ENCODE peak calls at places on chromosome 5, in nine cellular contexts. O is ELR; C is germinal center; F is AG04449; A is stimulated activated naive CD8-positive, alpha-beta T cell treated with anti-CD3 and anti-CD28 coated beads, Interleukin-15, amount 100 ng/mL, for 72 hours; J is putamen; W is IMR-90; N is fibroblast of mammary gland; D is NCI-H2081 treated with DMSO at 0.1 percent for 48 hours. Z is an unnamed sample.

GRCh38 chr5:140025736-140026135 is 17.4 kb downstream of the NRG2 start:
- DNase-seq in O (no peak), C (no peak), F (no peak), A (no peak), J (no peak), W (no peak), N (no peak), D (no peak), Z (no peak)

GRCh38 chr5:116032094-116032517 is at the start of gene ARL14EPL:
- DNase-seq in O (peak), C (peak), F (peak), A (no peak), J (no peak), W (peak), N (peak), D (no peak), Z (no peak)

GRCh38 chr5:132704875-132705274 is 31.1 kb downstream of the IL4 start:
- DNase-seq in O (peak), C (no peak), F (no peak), A (no peak), J (no peak), W (peak), N (peak), D (no peak), Z (no peak)

GRCh38 chr5:179413086-179413690 is 67.9 kb upstream of the ADAMTS2 start:
- DNase-seq in O (no peak), C (no peak), F (no peak), A (no peak), J (no peak), W (no peak), N (no peak), D (no peak), Z (no peak)

GRCh38 chr5:111680737-111681413 is 76.1 kb downstream of the NREP start:
- DNase-seq in O (peak), C (no peak), F (peak), A (no peak), J (no peak), W (peak), N (peak), D (no peak), Z (no peak)

GRCh38 chr5:133250527-133250926 is 198.7 kb downstream of the HSPA4 start:
- DNase-seq in O (no peak), C (no peak), F (no peak), A (no peak), J (no peak), W (no peak), N (no peak), D (no peak), Z (no peak)

GRCh38 chr5:149961186-149961685 is 678 bp downstream of the SLC26A2 start:
- DNase-seq in O (peak), C (no peak), F (no peak), A (peak), J (no peak), W (no peak), N (no peak), D (no peak), Z (no peak)

GRCh38 chr5:148909766-148910165 is 83.4 kb downstream of the ADRB2 start:
- DNase-seq in O (peak), C (no peak), F (no peak), A (no peak), J (no peak), W (no peak), N (no peak), D (no peak), Z (no peak)

GRCh38 chr5:150114102-150114641 is 27.8 kb upstream of the CSF1R start:
- DNase-seq in O (no peak), C (no peak), F (no peak), A (no peak), J (no peak), W (no peak), N (no peak), D (no peak), Z (peak)

GRCh38 chr5:148383564-148384388 is at the start of gene FBXO38:
- DNase-seq in O (peak), C (peak), F (peak), A (peak), J (peak), W (peak), N (peak), D (peak), Z (peak)

GRCh38 chr5:553874-554273 is 29.6 kb upstream of the SLC9A3 start:
- DNase-seq in O (no peak), C (no peak), F (no peak), A (no peak), J (no peak), W (no peak), N (no peak), D (no peak), Z (no peak)

GRCh38 chr5:102663771-102664530 is 91.2 kb upstream of the PAM start:
- DNase-seq in O (peak), C (no peak), F (no peak), A (no peak), J (no peak), W (no peak), N (peak), D (no peak), Z (no peak)

GRCh38 chr5:143094087-143094511 is 309.4 kb downstream of the NR3C1 start:
- DNase-seq in O (peak), C (no peak), F (no peak), A (peak), J (no peak), W (peak), N (peak), D (no peak), Z (no peak)

GRCh38 chr5:25516136-25516535 is 871.4 kb upstream of the CDH10 start:
- DNase-seq in O (no peak), C (no peak), F (no peak), A (no peak), J (no peak), W (no peak), N (no peak), D (no peak), Z (no peak)